ENCODE peak calls at places on chromosomes 12 and 14, in nine cellular contexts. One of them, this sample, is unnamed. For H3K9me3 and H3K27me3, the result is how much of the 10 kb centered on the place peaks cover.

GRCh38 chr12:32542550-32543229 is 136.4 kb upstream of the DNM1L start:
- DNase-seq in IMR-90: no peak
- DNase-seq in CD8-positive, alpha-beta memory T cell: no peak
- DNase-seq in Peyer's patch: no peak
- DNase-seq in ovary: no peak
- DNase-seq in body of pancreas: no peak
- DNase-seq in GM23248: no peak
- DNase-seq in right cardiac atrium: no peak
- DNase-seq in upper lobe of right lung: no peak
- DNase-seq in this sample: no peak

GRCh38 chr14:90396342-90397339 is at the start of gene CALM1:
- DNase-seq in IMR-90: peak
- DNase-seq in CD8-positive, alpha-beta memory T cell: peak
- DNase-seq in Peyer's patch: peak
- DNase-seq in ovary: peak
- DNase-seq in body of pancreas: peak
- DNase-seq in GM23248: peak
- DNase-seq in right cardiac atrium: peak
- DNase-seq in upper lobe of right lung: peak
- DNase-seq in this sample: peak

GRCh38 chr12:49703647-49704137 is 3.5 kb downstream of the FMNL3 start:
- DNase-seq in IMR-90: peak
- DNase-seq in CD8-positive, alpha-beta memory T cell: peak
- DNase-seq in Peyer's patch: peak
- DNase-seq in ovary: no peak
- DNase-seq in body of pancreas: no peak
- DNase-seq in GM23248: peak
- DNase-seq in right cardiac atrium: no peak
- DNase-seq in upper lobe of right lung: no peak
- DNase-seq in this sample: no peak

GRCh38 chr12:59834659-59835474 is 239.0 kb downstream of the SLC16A7 start:
- DNase-seq in IMR-90: peak
- DNase-seq in CD8-positive, alpha-beta memory T cell: peak
- DNase-seq in Peyer's patch: no peak
- DNase-seq in ovary: no peak
- DNase-seq in body of pancreas: no peak
- DNase-seq in GM23248: peak
- DNase-seq in right cardiac atrium: no peak
- DNase-seq in upper lobe of right lung: no peak
- DNase-seq in this sample: no peak

GRCh38 chr14:94665121-94665520 is 52.9 kb downstream of the SERPINA3 start:
- DNase-seq in IMR-90: peak
- DNase-seq in CD8-positive, alpha-beta memory T cell: no peak
- DNase-seq in Peyer's patch: no peak
- DNase-seq in ovary: no peak
- DNase-seq in body of pancreas: no peak
- DNase-seq in GM23248: peak
- DNase-seq in right cardiac atrium: no peak
- DNase-seq in upper lobe of right lung: no peak
- DNase-seq in this sample: no peak

GRCh38 chr12:10101042-10101579 is 2.3 kb upstream of the CLEC1A start:
- DNase-seq in IMR-90: peak
- DNase-seq in CD8-positive, alpha-beta memory T cell: no peak
- DNase-seq in Peyer's patch: no peak
- DNase-seq in ovary: peak
- DNase-seq in body of pancreas: no peak
- DNase-seq in GM23248: peak
- DNase-seq in right cardiac atrium: peak
- DNase-seq in upper lobe of right lung: no peak
- DNase-seq in this sample: no peak

GRCh38 chr14:28779416-28779941 is 12.9 kb downstream of the FOXG1 start:
- DNase-seq in IMR-90: no peak
- DNase-seq in CD8-positive, alpha-beta memory T cell: no peak
- DNase-seq in Peyer's patch: no peak
- DNase-seq in ovary: no peak
- DNase-seq in body of pancreas: no peak
- DNase-seq in GM23248: no peak
- DNase-seq in right cardiac atrium: no peak
- DNase-seq in upper lobe of right lung: no peak
- DNase-seq in this sample: no peak

GRCh38 chr12:53978477-53979356 is 4.0 kb upstream of the HOTAIR start:
- DNase-seq in IMR-90: no peak
- DNase-seq in CD8-positive, alpha-beta memory T cell: no peak
- DNase-seq in Peyer's patch: peak
- DNase-seq in ovary: no peak
- DNase-seq in body of pancreas: no peak
- DNase-seq in GM23248: no peak
- DNase-seq in right cardiac atrium: peak
- DNase-seq in upper lobe of right lung: no peak
- DNase-seq in this sample: no peak

GRCh38 chr14:26415618-26416123 is 182.2 kb downstream of the NOVA1 start:
- DNase-seq in IMR-90: no peak
- DNase-seq in CD8-positive, alpha-beta memory T cell: no peak
- DNase-seq in Peyer's patch: peak
- DNase-seq in ovary: peak
- DNase-seq in body of pancreas: peak
- DNase-seq in GM23248: peak
- DNase-seq in right cardiac atrium: no peak
- DNase-seq in upper lobe of right lung: no peak
- DNase-seq in this sample: no peak

GRCh38 chr12:30378307-30378706 is 317.4 kb downstream of the IPO8 start:
- DNase-seq in IMR-90: no peak
- DNase-seq in CD8-positive, alpha-beta memory T cell: no peak
- DNase-seq in Peyer's patch: no peak
- DNase-seq in ovary: no peak
- DNase-seq in body of pancreas: no peak
- DNase-seq in GM23248: no peak
- DNase-seq in right cardiac atrium: no peak
- DNase-seq in upper lobe of right lung: no peak
- DNase-seq in this sample: no peak
- H3K27ac ChIP-seq in IMR-90: no peak
- H3K27ac ChIP-seq in CD8-positive, alpha-beta memory T cell: no peak
- H3K27ac ChIP-seq in Peyer's patch: no peak
- H3K27ac ChIP-seq in ovary: no peak
- H3K27ac ChIP-seq in body of pancreas: no peak
- H3K27ac ChIP-seq in GM23248: no peak
- H3K27ac ChIP-seq in right cardiac atrium: no peak
- H3K27ac ChIP-seq in upper lobe of right lung: no peak
- H3K27ac ChIP-seq in this sample: no peak

GRCh38 chr14:60645191-60645590 is 4.1 kb downstream of the SIX1 start:
- DNase-seq in IMR-90: no peak
- DNase-seq in CD8-positive, alpha-beta memory T cell: no peak
- DNase-seq in Peyer's patch: no peak
- DNase-seq in ovary: no peak
- DNase-seq in body of pancreas: no peak
- DNase-seq in GM23248: peak
- DNase-seq in right cardiac atrium: no peak
- DNase-seq in upper lobe of right lung: no peak
- DNase-seq in this sample: no peak
- H3K9me3 ChIP-seq in IMR-90: under half
- H3K9me3 ChIP-seq in CD8-positive, alpha-beta memory T cell: under half
- H3K9me3 ChIP-seq in Peyer's patch: under half
- H3K9me3 ChIP-seq in ovary: under half
- H3K9me3 ChIP-seq in body of pancreas: under half
- H3K9me3 ChIP-seq in GM23248: under half
- H3K9me3 ChIP-seq in right cardiac atrium: under half
- H3K9me3 ChIP-seq in upper lobe of right lung: under half
- H3K9me3 ChIP-seq in this sample: under half

GRCh38 chr12:91129662-91130362 is 18.5 kb upstream of the LUM start:
- DNase-seq in IMR-90: no peak
- DNase-seq in CD8-positive, alpha-beta memory T cell: no peak
- DNase-seq in Peyer's patch: no peak
- DNase-seq in ovary: no peak
- DNase-seq in body of pancreas: no peak
- DNase-seq in GM23248: no peak
- DNase-seq in right cardiac atrium: no peak
- DNase-seq in upper lobe of right lung: no peak
- DNase-seq in this sample: no peak
- H3K27me3 ChIP-seq in IMR-90: under half
- H3K27me3 ChIP-seq in CD8-positive, alpha-beta memory T cell: under half
- H3K27me3 ChIP-seq in Peyer's patch: under half
- H3K27me3 ChIP-seq in ovary: under half
- H3K27me3 ChIP-seq in body of pancreas: under half
- H3K27me3 ChIP-seq in GM23248: under half
- H3K27me3 ChIP-seq in right cardiac atrium: under half
- H3K27me3 ChIP-seq in upper lobe of right lung: under half
- H3K27me3 ChIP-seq in this sample: under half

GRCh38 chr12:12153596-12153995 is 82.9 kb downstream of the BCL2L14 start:
- DNase-seq in IMR-90: no peak
- DNase-seq in CD8-positive, alpha-beta memory T cell: no peak
- DNase-seq in Peyer's patch: no peak
- DNase-seq in ovary: no peak
- DNase-seq in body of pancreas: no peak
- DNase-seq in GM23248: no peak
- DNase-seq in right cardiac atrium: no peak
- DNase-seq in upper lobe of right lung: no peak
- DNase-seq in this sample: no peak
- H3K27ac ChIP-seq in IMR-90: no peak
- H3K27ac ChIP-seq in CD8-positive, alpha-beta memory T cell: no peak
- H3K27ac ChIP-seq in Peyer's patch: no peak
- H3K27ac ChIP-seq in ovary: no peak
- H3K27ac ChIP-seq in body of pancreas: no peak
- H3K27ac ChIP-seq in GM23248: no peak
- H3K27ac ChIP-seq in right cardiac atrium: no peak
- H3K27ac ChIP-seq in upper lobe of right lung: no peak
- H3K27ac ChIP-seq in this sample: no peak

GRCh38 chr12:3247596-3248270 is 170.6 kb downstream of the TSPAN9 start:
- DNase-seq in IMR-90: no peak
- DNase-seq in CD8-positive, alpha-beta memory T cell: no peak
- DNase-seq in Peyer's patch: no peak
- DNase-seq in ovary: no peak
- DNase-seq in body of pancreas: no peak
- DNase-seq in GM23248: no peak
- DNase-seq in right cardiac atrium: peak
- DNase-seq in upper lobe of right lung: no peak
- DNase-seq in this sample: no peak
- H3K9me3 ChIP-seq in IMR-90: under half
- H3K9me3 ChIP-seq in CD8-positive, alpha-beta memory T cell: under half
- H3K9me3 ChIP-seq in Peyer's patch: under half
- H3K9me3 ChIP-seq in ovary: under half
- H3K9me3 ChIP-seq in body of pancreas: under half
- H3K9me3 ChIP-seq in GM23248: under half
- H3K9me3 ChIP-seq in right cardiac atrium: under half
- H3K9me3 ChIP-seq in upper lobe of right lung: under half
- H3K9me3 ChIP-seq in this sample: under half

DNA sequence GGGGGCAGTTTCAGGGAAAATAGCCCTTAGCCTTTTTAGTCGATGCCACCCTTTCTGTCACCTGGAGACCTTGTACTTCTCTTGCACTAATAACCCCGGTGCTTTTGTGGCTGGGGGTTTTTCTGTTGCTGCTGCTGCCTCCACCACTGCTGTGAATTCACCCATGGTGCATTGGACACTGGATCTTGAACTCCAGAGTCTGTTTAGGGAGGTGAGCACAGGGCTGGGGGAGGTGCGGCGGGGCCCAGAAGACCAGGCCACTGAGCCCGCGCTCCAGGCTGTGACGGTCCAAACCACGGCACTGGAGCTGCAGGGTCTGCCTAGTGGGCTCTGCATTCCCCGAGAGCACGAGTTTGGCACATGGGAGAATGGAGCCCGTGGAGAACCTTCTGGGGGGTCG is 100.6 kb downstream of the NINJ2 start:
- DNase-seq in IMR-90: no peak
- DNase-seq in CD8-positive, alpha-beta memory T cell: no peak
- DNase-seq in Peyer's patch: no peak
- DNase-seq in ovary: no peak
- DNase-seq in body of pancreas: no peak
- DNase-seq in GM23248: no peak
- DNase-seq in right cardiac atrium: no peak
- DNase-seq in upper lobe of right lung: no peak
- DNase-seq in this sample: no peak
- H3K27me3 ChIP-seq in IMR-90: half or more
- H3K27me3 ChIP-seq in CD8-positive, alpha-beta memory T cell: under half
- H3K27me3 ChIP-seq in Peyer's patch: under half
- H3K27me3 ChIP-seq in ovary: under half
- H3K27me3 ChIP-seq in body of pancreas: under half
- H3K27me3 ChIP-seq in GM23248: under half
- H3K27me3 ChIP-seq in right cardiac atrium: under half
- H3K27me3 ChIP-seq in upper lobe of right lung: under half
- H3K27me3 ChIP-seq in this sample: under half

GRCh38 chr12:116919247-116919671 is 8.5 kb downstream of the FBXW8 start:
- DNase-seq in IMR-90: no peak
- DNase-seq in CD8-positive, alpha-beta memory T cell: no peak
- DNase-seq in Peyer's patch: no peak
- DNase-seq in ovary: no peak
- DNase-seq in body of pancreas: no peak
- DNase-seq in GM23248: no peak
- DNase-seq in right cardiac atrium: no peak
- DNase-seq in upper lobe of right lung: no peak
- DNase-seq in this sample: no peak

GRCh38 chr12:116922194-116922897 is 11.6 kb downstream of the FBXW8 start:
- DNase-seq in IMR-90: peak
- DNase-seq in CD8-positive, alpha-beta memory T cell: peak
- DNase-seq in Peyer's patch: no peak
- DNase-seq in ovary: no peak
- DNase-seq in body of pancreas: no peak
- DNase-seq in GM23248: no peak
- DNase-seq in right cardiac atrium: no peak
- DNase-seq in upper lobe of right lung: no peak
- DNase-seq in this sample: no peak

GRCh38 chr12:116920939-116921338 is 10.2 kb downstream of the FBXW8 start:
- DNase-seq in IMR-90: no peak
- DNase-seq in CD8-positive, alpha-beta memory T cell: no peak
- DNase-seq in Peyer's patch: no peak
- DNase-seq in ovary: no peak
- DNase-seq in body of pancreas: no peak
- DNase-seq in GM23248: no peak
- DNase-seq in right cardiac atrium: no peak
- DNase-seq in upper lobe of right lung: no peak
- DNase-seq in this sample: no peak

GRCh38 chr12:116918464-116918863 is 7.7 kb downstream of the FBXW8 start:
- DNase-seq in IMR-90: no peak
- DNase-seq in CD8-positive, alpha-beta memory T cell: no peak
- DNase-seq in Peyer's patch: no peak
- DNase-seq in ovary: no peak
- DNase-seq in body of pancreas: no peak
- DNase-seq in GM23248: no peak
- DNase-seq in right cardiac atrium: no peak
- DNase-seq in upper lobe of right lung: no peak
- DNase-seq in this sample: no peak

GRCh38 chr12:116919706-116920485 is 9.1 kb downstream of the FBXW8 start:
- DNase-seq in IMR-90: no peak
- DNase-seq in CD8-positive, alpha-beta memory T cell: no peak
- DNase-seq in Peyer's patch: no peak
- DNase-seq in ovary: no peak
- DNase-seq in body of pancreas: no peak
- DNase-seq in GM23248: no peak
- DNase-seq in right cardiac atrium: no peak
- DNase-seq in upper lobe of right lung: no peak
- DNase-seq in this sample: no peak
- H3K27ac ChIP-seq in IMR-90: no peak
- H3K27ac ChIP-seq in CD8-positive, alpha-beta memory T cell: no peak
- H3K27ac ChIP-seq in Peyer's patch: no peak
- H3K27ac ChIP-seq in ovary: no peak
- H3K27ac ChIP-seq in body of pancreas: peak
- H3K27ac ChIP-seq in GM23248: no peak
- H3K27ac ChIP-seq in right cardiac atrium: no peak
- H3K27ac ChIP-seq in upper lobe of right lung: peak
- H3K27ac ChIP-seq in this sample: no peak

This sample was measured in CD4-positive, alpha-beta T cell.